ENCODE peak calls at places on chromosomes 13 and 19, in seven cellular contexts. D, Z, H, I, X, E and C are unnamed samples.

GRCh38 chr19:46714523-46715106 is 2.3 kb downstream of the PRKD2 start:
- DNase-seq in D (no peak), Z (no peak), H (no peak), I (no peak), X (no peak), E (no peak), C (peak; percentile 40)

GRCh38 chr19:55212447-55212846 is 3.1 kb upstream of the PTPRH start:
- DNase-seq in D (no peak), Z (no peak), H (no peak), I (no peak), X (no peak), E (no peak), C (peak; percentile 76)

GRCh38 chr13:101868585-101869469 is 416.4 kb downstream of the ITGBL1 start:
- DNase-seq in D (no peak), Z (no peak), H (no peak), I (no peak), X (no peak), E (no peak), C (no peak)

GRCh38 chr13:20149762-20150161 is 11.1 kb downstream of the GJA3 start:
- DNase-seq in D (no peak), Z (no peak), H (no peak), I (no peak), X (no peak), E (no peak), C (no peak)

GRCh38 chr19:47813304-47813994 is 8.3 kb upstream of the CRX start:
- DNase-seq in D (no peak), Z (no peak), H (peak; percentile 77), I (no peak), X (no peak), E (peak; percentile 50), C (peak; percentile 73)

GRCh38 chr13:40664100-40665060 is 2.1 kb downstream of the FOXO1 start:
- DNase-seq in D (no peak), Z (peak; percentile 51), H (peak; percentile 87), I (peak; percentile 93), X (peak; percentile 13), E (peak; percentile 55), C (peak; percentile 89)

GRCh38 chr13:27296496-27296895 is 25.9 kb downstream of the RASL11A start:
- DNase-seq in D (no peak), Z (no peak), H (no peak), I (no peak), X (no peak), E (no peak), C (no peak)

GRCh38 chr19:46303702-46304397 is 7.0 kb downstream of the HIF3A start:
- DNase-seq in D (no peak), Z (no peak), H (peak; percentile 68), I (no peak), X (no peak), E (peak; percentile 64), C (peak; percentile 96)

GRCh38 chr19:57850553-57851017 is 926 bp downstream of the ZNF587 start:
- DNase-seq in D (no peak), Z (no peak), H (no peak), I (no peak), X (peak; percentile 76), E (peak; percentile 45), C (peak; percentile 74)

GRCh38 chr13:98947925-98948324 is 29.9 kb downstream of the DOCK9 start:
- DNase-seq in D (no peak), Z (no peak), H (no peak), I (no peak), X (no peak), E (peak; percentile 9), C (no peak)

GRCh38 chr19:3683866-3684816 is 16.1 kb downstream of the PIP5K1C start:
- DNase-seq in D (no peak), Z (no peak), H (no peak), I (no peak), X (peak; percentile 91), E (peak; percentile 77), C (no peak)

GRCh38 chr13:47039106-47039505 is 142.3 kb upstream of the HTR2A start:
- DNase-seq in D (peak; percentile 50), Z (no peak), H (no peak), I (no peak), X (peak; percentile 89), E (peak; percentile 63), C (no peak)

GRCh38 chr13:98856983-98857382 is 104.5 kb upstream of the SLC15A1 start:
- DNase-seq in D (no peak), Z (peak; percentile 69), H (no peak), I (no peak), X (no peak), E (peak; percentile 36), C (peak; percentile 10)

GRCh38 chr13:100545684-100546061 is 42.9 kb downstream of the GGACT start:
- DNase-seq in D (no peak), Z (no peak), H (no peak), I (no peak), X (no peak), E (no peak), C (no peak)

GRCh38 chr19:50419580-50420035 is 870 bp downstream of the SPIB start:
- DNase-seq in D (no peak), Z (no peak), H (no peak), I (no peak), X (no peak), E (no peak), C (no peak)

GRCh38 chr19:55777528-55777927 is 8.6 kb downstream of the RFPL4AL1 start:
- DNase-seq in D (no peak), Z (no peak), H (no peak), I (no peak), X (no peak), E (no peak), C (no peak)

GRCh38 chr13:33034061-33034460 is 17.8 kb downstream of the KL start:
- DNase-seq in D (no peak), Z (no peak), H (no peak), I (no peak), X (no peak), E (no peak), C (no peak)

GRCh38 chr13:33032037-33032625 is 15.9 kb downstream of the KL start:
- DNase-seq in D (no peak), Z (no peak), H (no peak), I (no peak), X (no peak), E (no peak), C (peak; percentile 14)

GRCh38 chr13:33034897-33035296 is 18.7 kb downstream of the KL start:
- DNase-seq in D (no peak), Z (no peak), H (no peak), I (no peak), X (no peak), E (no peak), C (no peak)

GRCh38 chr13:33031277-33031676 is 15.1 kb downstream of the KL start:
- DNase-seq in D (no peak), Z (no peak), H (no peak), I (no peak), X (no peak), E (no peak), C (no peak)

DNA sequence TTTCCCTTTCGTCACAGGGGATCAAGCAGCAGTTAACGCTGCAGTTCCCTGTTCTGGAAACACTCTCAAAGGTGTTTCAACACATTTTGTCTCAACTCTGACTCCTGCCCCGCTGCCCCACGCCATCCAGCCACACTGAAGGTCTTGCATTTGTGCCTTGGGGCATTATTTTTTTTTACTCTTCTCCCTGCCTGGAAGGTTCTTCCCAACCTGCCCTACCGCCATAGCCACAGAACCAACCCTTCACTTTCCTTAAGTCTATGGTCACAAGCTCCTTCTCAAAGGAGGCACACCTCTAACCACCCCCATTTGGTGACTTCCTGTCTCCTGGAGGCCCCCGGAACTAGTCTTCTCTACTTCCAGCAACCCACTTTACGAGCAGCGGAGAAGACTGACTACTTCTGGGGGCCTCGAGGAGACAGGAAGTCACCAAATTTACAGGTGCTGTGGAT is 17.2 kb downstream of the KL start:
- DNase-seq in D (no peak), Z (no peak), H (no peak), I (no peak), X (no peak), E (no peak), C (no peak)
- H3K4me3 ChIP-seq in D (no peak overlapping the region), Z (no peak overlapping the region), H (no peak overlapping the region), I (peak overlapping the region; percentile 26), X (no peak overlapping the region), E (no peak overlapping the region), C (no peak overlapping the region)

GRCh38 chr13:31675521-31675953 is 63.8 kb upstream of the RXFP2 start:
- DNase-seq in D (no peak), Z (no peak), H (no peak), I (no peak), X (no peak), E (peak; percentile 42), C (no peak)
- H3K4me3 ChIP-seq in D (no peak overlapping the region), Z (no peak overlapping the region), H (no peak overlapping the region), I (no peak overlapping the region), X (no peak overlapping the region), E (no peak overlapping the region), C (no peak overlapping the region)

GRCh38 chr19:6275170-6275744 is 4.5 kb downstream of the MLLT1 start:
- DNase-seq in D (no peak), Z (no peak), H (no peak), I (no peak), X (no peak), E (no peak), C (no peak)

GRCh38 chr19:6272913-6273600 is 6.7 kb downstream of the MLLT1 start:
- DNase-seq in D (no peak), Z (no peak), H (no peak), I (no peak), X (no peak), E (no peak), C (no peak)

GRCh38 chr19:6274756-6275155 is 5.0 kb downstream of the MLLT1 start:
- DNase-seq in D (no peak), Z (no peak), H (peak; percentile 48), I (no peak), X (no peak), E (no peak), C (no peak)

GRCh38 chr19:6272411-6272791 is 7.4 kb downstream of the MLLT1 start:
- DNase-seq in D (no peak), Z (no peak), H (no peak), I (no peak), X (no peak), E (no peak), C (no peak)

DNA sequence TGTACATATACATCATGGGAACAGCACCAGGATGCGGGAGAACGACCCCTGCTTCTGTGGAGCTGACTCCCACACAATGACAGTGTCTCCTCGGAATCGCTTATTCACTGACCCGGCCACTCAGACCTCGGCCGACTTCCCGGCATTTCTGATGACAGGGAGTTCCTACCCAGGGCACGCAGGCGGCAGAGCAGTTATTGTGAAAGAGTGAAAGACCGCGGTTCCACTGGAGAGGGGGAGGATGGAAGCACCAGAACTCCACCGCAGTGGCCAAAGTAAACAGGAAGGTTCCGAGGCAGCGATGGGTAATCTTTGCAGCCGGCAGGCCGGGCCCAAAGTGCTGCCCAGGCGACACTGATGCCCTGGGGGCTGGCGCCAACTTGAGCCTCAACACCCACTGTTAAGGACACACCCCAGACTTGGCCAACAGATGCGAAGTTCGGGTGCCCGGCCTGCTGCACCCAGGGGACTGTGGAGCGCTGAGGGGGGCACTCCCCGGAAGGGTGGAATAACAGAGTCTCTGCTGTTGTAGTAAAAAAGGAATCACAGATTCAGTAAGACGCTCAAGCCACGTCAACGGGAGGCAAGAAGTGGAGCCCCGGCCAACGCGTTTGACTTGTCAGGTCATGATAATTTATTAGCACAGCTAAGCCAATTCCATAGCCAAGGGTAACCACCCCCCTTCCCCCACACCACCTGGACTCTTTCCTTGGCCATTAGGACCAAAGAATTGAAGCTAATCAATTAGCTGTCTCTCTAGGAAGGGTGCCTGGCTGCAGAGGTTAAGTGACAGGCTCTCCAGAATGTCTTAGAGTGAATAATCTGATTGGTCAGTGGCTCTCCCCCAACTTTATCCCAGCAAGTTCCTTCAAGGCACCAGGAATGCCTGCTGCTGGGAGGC is 5.8 kb downstream of the MLLT1 start:
- DNase-seq in D (no peak), Z (peak; percentile 61), H (peak; percentile 80), I (peak; percentile 97), X (peak; percentile 88), E (peak; percentile 94), C (peak; percentile 52)
- H3K4me3 ChIP-seq in D (peak overlapping the region; percentile 46), Z (peak overlapping the region; percentile 29), H (peak overlapping the region; percentile 30), I (peak overlapping the region; percentile 41), X (peak overlapping the region; percentile 37), E (peak overlapping the region; percentile 36), C (no peak overlapping the region)

GRCh38 chr13:53121131-53121773 is 92.6 kb downstream of the OLFM4 start:
- DNase-seq in D (no peak), Z (no peak), H (no peak), I (no peak), X (no peak), E (no peak), C (no peak)
- H3K4me3 ChIP-seq in D (no peak overlapping the region), Z (no peak overlapping the region), H (no peak overlapping the region), I (no peak overlapping the region), X (no peak overlapping the region), E (no peak overlapping the region), C (no peak overlapping the region)